ENCODE peak calls at places on chromosomes 7 and 10, in ten cellular contexts. Y is HepG2, C is aorta, R is H9, F is right cardiac atrium, H is fibroblast of lung, V is SK-N-SH, S is lower lobe of right lung, Z is mesendoderm, W is brain microvascular endothelial cell. O is an unnamed sample.
A peak's percentile ranks its signal among the peaks of the same experiment; 100 is the strongest.

GRCh38 chr7:106597751-106598619 is 63.0 kb downstream of the CCDC71L start:
- DNase-seq in Y (no peak), C (no peak), R (no peak), F (no peak), H (no peak), V (no peak), S (no peak), Z (no peak), W (no peak), O (no peak)

GRCh38 chr10:99393036-99393435 is 37.4 kb downstream of the GOT1 start:
- DNase-seq in Y (no peak), C (no peak), R (peak; percentile 57), F (no peak), H (no peak), V (no peak), S (no peak), Z (peak; percentile 80), W (no peak), O (no peak)

GRCh38 chr10:121851791-121852190 is 76.0 kb downstream of the ATE1 start:
- DNase-seq in Y (no peak), C (no peak), R (no peak), F (no peak), H (no peak), V (no peak), S (no peak), Z (no peak), W (no peak), O (no peak)

GRCh38 chr10:58727633-58728032 is 215.0 kb downstream of the BICC1 start:
- DNase-seq in Y (no peak), C (no peak), R (no peak), F (no peak), H (no peak), V (no peak), S (no peak), Z (no peak), W (no peak), O (no peak)

GRCh38 chr10:71437537-71438058 is 40.9 kb downstream of the CDH23 start:
- DNase-seq in Y (no peak), C (no peak), R (no peak), F (no peak), H (peak; percentile 2), V (no peak), S (no peak), Z (no peak), W (no peak), O (no peak)

GRCh38 chr7:111690364-111691111 is 128.2 kb upstream of the IMMP2L start:
- DNase-seq in Y (no peak), C (no peak), R (no peak), F (no peak), H (no peak), V (no peak), S (no peak), Z (no peak), W (no peak), O (no peak)

GRCh38 chr7:107147464-107148214 is 21.2 kb upstream of the HBP1 start:
- DNase-seq in Y (peak; percentile 18), C (no peak), R (no peak), F (no peak), H (peak; percentile 57), V (peak; percentile 51), S (no peak), Z (peak; percentile 48), W (peak; percentile 32), O (peak; percentile 17)

GRCh38 chr10:35612385-35613106 is 7.4 kb downstream of the GJD4 start:
- DNase-seq in Y (peak; percentile 80), C (no peak), R (no peak), F (no peak), H (no peak), V (no peak), S (no peak), Z (no peak), W (no peak), O (no peak)

GRCh38 chr7:74234549-74234948 is 19.6 kb downstream of the RFC2 start:
- DNase-seq in Y (no peak), C (no peak), R (no peak), F (no peak), H (no peak), V (no peak), S (no peak), Z (no peak), W (no peak), O (no peak)

GRCh38 chr10:5484205-5484604 is 15.2 kb downstream of the CALML5 start:
- DNase-seq in Y (no peak), C (no peak), R (no peak), F (no peak), H (peak; percentile 12), V (no peak), S (no peak), Z (no peak), W (no peak), O (no peak)

GRCh38 chr10:117178190-117178589 is 19.1 kb upstream of the KCNK18 start:
- DNase-seq in Y (no peak), C (no peak), R (no peak), F (no peak), H (no peak), V (no peak), S (no peak), Z (no peak), W (no peak), O (no peak)

GRCh38 chr10:117170244-117170643 is 27.0 kb upstream of the KCNK18 start:
- DNase-seq in Y (no peak), C (no peak), R (peak; percentile 40), F (no peak), H (no peak), V (no peak), S (no peak), Z (peak; percentile 57), W (no peak), O (no peak)

GRCh38 chr10:117175901-117176534 is 21.3 kb upstream of the KCNK18 start:
- DNase-seq in Y (peak; percentile 56), C (peak; percentile 81), R (peak; percentile 65), F (peak; percentile 76), H (peak; percentile 78), V (peak; percentile 78), S (peak; percentile 77), Z (peak; percentile 71), W (peak; percentile 65), O (peak; percentile 48)

GRCh38 chr10:117175215-117175900 is 21.9 kb upstream of the KCNK18 start:
- DNase-seq in Y (no peak), C (peak; percentile 51), R (peak; percentile 42), F (peak; percentile 34), H (no peak), V (peak; percentile 62), S (peak; percentile 61), Z (no peak), W (no peak), O (no peak)

GRCh38 chr10:117174439-117175214 is 22.7 kb upstream of the KCNK18 start:
- DNase-seq in Y (peak; percentile 73), C (peak; percentile 80), R (peak; percentile 89), F (peak; percentile 65), H (peak; percentile 63), V (peak; percentile 84), S (peak; percentile 79), Z (peak; percentile 91), W (peak; percentile 68), O (peak; percentile 74)
- H3K27me3 ChIP-seq in Y (peaks cover 32% of the 10 kb centered on the region), C (no peaks in the 10 kb centered on the region), R (peaks cover 45% of the 10 kb centered on the region), F (no peaks in the 10 kb centered on the region), H (peaks cover 6% of the 10 kb centered on the region), V (peaks cover 37% of the 10 kb centered on the region), S (peaks cover 55% of the 10 kb centered on the region), Z (peaks cover 13% of the 10 kb centered on the region), W (peaks cover 18% of the 10 kb centered on the region), O (peaks cover 30% of the 10 kb centered on the region)

GRCh38 chr7:98418271-98418635 is 17.4 kb upstream of the BAIAP2L1 start:
- DNase-seq in Y (peak; percentile 44), C (no peak), R (no peak), F (no peak), H (no peak), V (no peak), S (no peak), Z (no peak), W (peak; percentile 39), O (peak; percentile 28)
- H3K27ac ChIP-seq in Y (peak overlapping the region; percentile 99), C (no peak overlapping the region), R (no peak overlapping the region), F (no peak overlapping the region), H (peak overlapping the region; percentile 85), V (peak overlapping the region; percentile 78), S (no peak overlapping the region), Z (no peak overlapping the region), W (peak overlapping the region; percentile 88), O (peak overlapping the region; percentile 95)

GRCh38 chr7:122300607-122301079 is 3.9 kb downstream of the FEZF1 start:
- DNase-seq in Y (no peak), C (no peak), R (no peak), F (no peak), H (no peak), V (no peak), S (peak; percentile 49), Z (peak; percentile 21), W (no peak), O (no peak)

GRCh38 chr7:122302826-122303521 is 1.6 kb downstream of the FEZF1 start:
- DNase-seq in Y (no peak), C (no peak), R (no peak), F (no peak), H (no peak), V (no peak), S (no peak), Z (no peak), W (no peak), O (no peak)

GRCh38 chr7:122301858-122302745 is 2.4 kb downstream of the FEZF1 start:
- DNase-seq in Y (no peak), C (no peak), R (peak; percentile 63), F (no peak), H (no peak), V (peak; percentile 39), S (no peak), Z (peak; percentile 31), W (no peak), O (no peak)

GRCh38 chr7:122299935-122300606 is 4.5 kb downstream of the FEZF1 start:
- DNase-seq in Y (no peak), C (no peak), R (peak; percentile 73), F (no peak), H (no peak), V (no peak), S (no peak), Z (peak; percentile 23), W (no peak), O (no peak)

GRCh38 chr7:122301291-122301690 is 3.3 kb downstream of the FEZF1 start:
- DNase-seq in Y (no peak), C (no peak), R (no peak), F (no peak), H (no peak), V (no peak), S (no peak), Z (no peak), W (no peak), O (no peak)
- H3K27me3 ChIP-seq in Y (peaks cover 71% of the 10 kb centered on the region), C (peaks cover 3% of the 10 kb centered on the region), R (peaks cover 42% of the 10 kb centered on the region), F (peaks cover 5% of the 10 kb centered on the region), H (peaks cover 74% of the 10 kb centered on the region), V (peaks cover 74% of the 10 kb centered on the region), S (peaks cover 91% of the 10 kb centered on the region), Z (peaks cover 50% of the 10 kb centered on the region), W (peaks cover 89% of the 10 kb centered on the region), O (peaks cover 2% of the 10 kb centered on the region)

DNA sequence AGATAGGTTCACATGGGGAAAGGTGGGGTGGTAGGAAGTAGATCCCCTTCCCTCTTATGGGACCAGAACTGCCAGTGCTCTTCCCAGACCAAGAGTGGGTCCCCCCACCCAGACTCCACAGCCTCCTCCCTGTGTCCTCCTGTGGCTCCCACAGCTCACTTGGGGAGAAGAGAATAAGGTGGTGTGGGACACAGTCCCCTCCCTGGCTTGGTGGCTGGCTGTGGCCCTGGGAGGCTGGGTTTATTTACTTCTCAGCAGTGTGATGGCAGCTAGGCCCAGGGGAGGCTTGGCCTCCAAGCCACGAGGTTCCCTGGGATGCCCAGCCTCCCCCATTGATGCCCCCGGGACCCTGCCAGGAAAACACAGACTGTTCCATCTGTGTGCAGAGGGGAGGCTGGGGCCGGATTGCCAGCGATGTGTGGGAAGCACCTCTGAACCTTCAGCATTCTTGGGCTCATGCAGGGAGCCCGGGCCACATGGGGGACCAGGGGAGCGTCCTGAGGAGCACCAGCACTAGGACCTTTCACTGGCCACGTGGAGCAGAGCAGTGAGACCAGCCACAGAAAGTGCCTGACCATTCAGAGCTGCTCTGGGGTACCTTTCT is 2.7 kb downstream of the IMPDH1 start:
- DNase-seq in Y (no peak), C (peak; percentile 51), R (no peak), F (no peak), H (no peak), V (peak; percentile 39), S (no peak), Z (no peak), W (no peak), O (no peak)
- H3K27ac ChIP-seq in Y (no peak overlapping the region), C (no peak overlapping the region), R (no peak overlapping the region), F (no peak overlapping the region), H (no peak overlapping the region), V (no peak overlapping the region), S (peak overlapping the region; percentile 98), Z (no peak overlapping the region), W (no peak overlapping the region), O (no peak overlapping the region)